ENCODE peak calls at places on chromosome 2, in nine cellular contexts. One of them, this sample, is unnamed.

GRCh38 chr2:39522518-39522877 is 85.4 kb upstream of the MAP4K3 start:
- DNase-seq in heart right ventricle: no peak
- DNase-seq in BJ: no peak
- DNase-seq in pons: no peak
- DNase-seq in HL-60: no peak
- DNase-seq in H4: no peak
- DNase-seq in stimulated activated CD4-positive, alpha-beta T cell treated with anti-CD3 and anti-CD28 coated beads, TNF-alpha, amount 100 ng/mL, for 48 hours: no peak
- DNase-seq in T-helper 1 cell: no peak
- DNase-seq in T follicular helper cell: no peak
- DNase-seq in this sample: no peak

GRCh38 chr2:119659601-119660342 is 19.2 kb upstream of the TMEM177 start:
- DNase-seq in HL-60: peak; percentile 44
- DNase-seq in T follicular helper cell: no peak
- DNase-seq in heart right ventricle: no peak
- DNase-seq in stimulated activated CD4-positive, alpha-beta T cell treated with anti-CD3 and anti-CD28 coated beads, TNF-alpha, amount 100 ng/mL, for 48 hours: peak; percentile 40
- DNase-seq in pons: peak; percentile 45
- DNase-seq in T-helper 1 cell: peak; percentile 23
- DNase-seq in H4: no peak
- DNase-seq in BJ: no peak
- DNase-seq in this sample: no peak

GRCh38 chr2:181872178-181872577 is 19.4 kb upstream of the ITPRID2 start:
- DNase-seq in H4: no peak
- DNase-seq in HL-60: no peak
- DNase-seq in stimulated activated CD4-positive, alpha-beta T cell treated with anti-CD3 and anti-CD28 coated beads, TNF-alpha, amount 100 ng/mL, for 48 hours: no peak
- DNase-seq in T follicular helper cell: no peak
- DNase-seq in T-helper 1 cell: no peak
- DNase-seq in BJ: no peak
- DNase-seq in heart right ventricle: no peak
- DNase-seq in pons: no peak
- DNase-seq in this sample: no peak

GRCh38 chr2:155733091-155733870 is 599.2 kb downstream of the NR4A2 start:
- DNase-seq in heart right ventricle: no peak
- DNase-seq in HL-60: no peak
- DNase-seq in T-helper 1 cell: no peak
- DNase-seq in pons: peak; percentile 90
- DNase-seq in T follicular helper cell: no peak
- DNase-seq in H4: no peak
- DNase-seq in BJ: no peak
- DNase-seq in stimulated activated CD4-positive, alpha-beta T cell treated with anti-CD3 and anti-CD28 coated beads, TNF-alpha, amount 100 ng/mL, for 48 hours: no peak
- DNase-seq in this sample: no peak

GRCh38 chr2:41722668-41723369 is 325.0 kb upstream of the PKDCC start:
- DNase-seq in BJ: no peak
- DNase-seq in pons: no peak
- DNase-seq in T-helper 1 cell: no peak
- DNase-seq in heart right ventricle: no peak
- DNase-seq in T follicular helper cell: no peak
- DNase-seq in H4: no peak
- DNase-seq in stimulated activated CD4-positive, alpha-beta T cell treated with anti-CD3 and anti-CD28 coated beads, TNF-alpha, amount 100 ng/mL, for 48 hours: no peak
- DNase-seq in HL-60: no peak
- DNase-seq in this sample: no peak

GRCh38 chr2:180125245-180125962 is 118.3 kb upstream of the CWC22 start:
- DNase-seq in H4: peak; percentile 94
- DNase-seq in T follicular helper cell: peak; percentile 28
- DNase-seq in stimulated activated CD4-positive, alpha-beta T cell treated with anti-CD3 and anti-CD28 coated beads, TNF-alpha, amount 100 ng/mL, for 48 hours: peak; percentile 8
- DNase-seq in T-helper 1 cell: peak; percentile 18
- DNase-seq in pons: peak; percentile 84
- DNase-seq in HL-60: peak; percentile 52
- DNase-seq in BJ: peak; percentile 82
- DNase-seq in heart right ventricle: peak; percentile 18
- DNase-seq in this sample: peak; percentile 36

GRCh38 chr2:61410185-61410584 is 60.7 kb downstream of the USP34 start:
- DNase-seq in HL-60: no peak
- DNase-seq in T follicular helper cell: no peak
- DNase-seq in stimulated activated CD4-positive, alpha-beta T cell treated with anti-CD3 and anti-CD28 coated beads, TNF-alpha, amount 100 ng/mL, for 48 hours: no peak
- DNase-seq in BJ: no peak
- DNase-seq in pons: no peak
- DNase-seq in T-helper 1 cell: no peak
- DNase-seq in H4: no peak
- DNase-seq in heart right ventricle: no peak
- DNase-seq in this sample: no peak

GRCh38 chr2:191679818-191680600 is 2.1 kb downstream of the NABP1 start:
- DNase-seq in HL-60: peak; percentile 55
- DNase-seq in stimulated activated CD4-positive, alpha-beta T cell treated with anti-CD3 and anti-CD28 coated beads, TNF-alpha, amount 100 ng/mL, for 48 hours: no peak
- DNase-seq in heart right ventricle: no peak
- DNase-seq in T-helper 1 cell: peak; percentile 10
- DNase-seq in T follicular helper cell: no peak
- DNase-seq in BJ: peak; percentile 33
- DNase-seq in H4: peak; percentile 79
- DNase-seq in pons: peak; percentile 53
- DNase-seq in this sample: peak; percentile 75

GRCh38 chr2:150620860-150621259 is 133.4 kb upstream of the RND3 start:
- DNase-seq in heart right ventricle: no peak
- DNase-seq in T-helper 1 cell: no peak
- DNase-seq in BJ: no peak
- DNase-seq in H4: peak; percentile 13
- DNase-seq in HL-60: no peak
- DNase-seq in T follicular helper cell: no peak
- DNase-seq in pons: no peak
- DNase-seq in stimulated activated CD4-positive, alpha-beta T cell treated with anti-CD3 and anti-CD28 coated beads, TNF-alpha, amount 100 ng/mL, for 48 hours: no peak
- DNase-seq in this sample: no peak

GRCh38 chr2:42568431-42569115 is at the start of gene MTA3:
- DNase-seq in heart right ventricle: peak; percentile 72
- DNase-seq in BJ: no peak
- DNase-seq in T follicular helper cell: peak; percentile 36
- DNase-seq in T-helper 1 cell: peak; percentile 37
- DNase-seq in H4: no peak
- DNase-seq in pons: peak; percentile 9
- DNase-seq in stimulated activated CD4-positive, alpha-beta T cell treated with anti-CD3 and anti-CD28 coated beads, TNF-alpha, amount 100 ng/mL, for 48 hours: peak; percentile 52
- DNase-seq in HL-60: peak; percentile 35
- DNase-seq in this sample: peak; percentile 27

GRCh38 chr2:174794851-174795374 is 30.6 kb upstream of the CHRNA1 start:
- DNase-seq in pons: no peak
- DNase-seq in HL-60: no peak
- DNase-seq in stimulated activated CD4-positive, alpha-beta T cell treated with anti-CD3 and anti-CD28 coated beads, TNF-alpha, amount 100 ng/mL, for 48 hours: no peak
- DNase-seq in H4: no peak
- DNase-seq in T-helper 1 cell: no peak
- DNase-seq in heart right ventricle: no peak
- DNase-seq in T follicular helper cell: no peak
- DNase-seq in BJ: peak; percentile 59
- DNase-seq in this sample: no peak

GRCh38 chr2:234278556-234279286 is 218.2 kb downstream of the ARL4C start:
- DNase-seq in T-helper 1 cell: no peak
- DNase-seq in heart right ventricle: no peak
- DNase-seq in HL-60: no peak
- DNase-seq in T follicular helper cell: no peak
- DNase-seq in H4: no peak
- DNase-seq in pons: no peak
- DNase-seq in stimulated activated CD4-positive, alpha-beta T cell treated with anti-CD3 and anti-CD28 coated beads, TNF-alpha, amount 100 ng/mL, for 48 hours: no peak
- DNase-seq in BJ: no peak
- DNase-seq in this sample: peak; percentile 91

GRCh38 chr2:71517851-71518250 is 64.5 kb downstream of the DYSF start:
- DNase-seq in T follicular helper cell: no peak
- DNase-seq in H4: no peak
- DNase-seq in stimulated activated CD4-positive, alpha-beta T cell treated with anti-CD3 and anti-CD28 coated beads, TNF-alpha, amount 100 ng/mL, for 48 hours: no peak
- DNase-seq in HL-60: no peak
- DNase-seq in heart right ventricle: no peak
- DNase-seq in pons: no peak
- DNase-seq in T-helper 1 cell: no peak
- DNase-seq in BJ: no peak
- DNase-seq in this sample: no peak

GRCh38 chr2:85398426-85399182 is 11.6 kb downstream of the CAPG start:
- DNase-seq in pons: no peak
- DNase-seq in HL-60: no peak
- DNase-seq in H4: no peak
- DNase-seq in T follicular helper cell: no peak
- DNase-seq in T-helper 1 cell: no peak
- DNase-seq in heart right ventricle: no peak
- DNase-seq in stimulated activated CD4-positive, alpha-beta T cell treated with anti-CD3 and anti-CD28 coated beads, TNF-alpha, amount 100 ng/mL, for 48 hours: no peak
- DNase-seq in BJ: no peak
- DNase-seq in this sample: no peak

GRCh38 chr2:169010633-169011460 is 20.3 kb downstream of the ABCB11 start:
- DNase-seq in HL-60: no peak
- DNase-seq in pons: no peak
- DNase-seq in heart right ventricle: no peak
- DNase-seq in T-helper 1 cell: no peak
- DNase-seq in T follicular helper cell: no peak
- DNase-seq in BJ: no peak
- DNase-seq in H4: no peak
- DNase-seq in stimulated activated CD4-positive, alpha-beta T cell treated with anti-CD3 and anti-CD28 coated beads, TNF-alpha, amount 100 ng/mL, for 48 hours: no peak
- DNase-seq in this sample: no peak

GRCh38 chr2:160411167-160411566 is 82.4 kb downstream of the RBMS1 start:
- DNase-seq in heart right ventricle: no peak
- DNase-seq in T follicular helper cell: no peak
- DNase-seq in H4: peak; percentile 75
- DNase-seq in T-helper 1 cell: peak; percentile 17
- DNase-seq in stimulated activated CD4-positive, alpha-beta T cell treated with anti-CD3 and anti-CD28 coated beads, TNF-alpha, amount 100 ng/mL, for 48 hours: no peak
- DNase-seq in pons: no peak
- DNase-seq in BJ: no peak
- DNase-seq in HL-60: peak; percentile 70
- DNase-seq in this sample: no peak

GRCh38 chr2:48452108-48452507 is 77.8 kb upstream of the STON1 start:
- DNase-seq in pons: no peak
- DNase-seq in heart right ventricle: no peak
- DNase-seq in BJ: no peak
- DNase-seq in T follicular helper cell: no peak
- DNase-seq in H4: no peak
- DNase-seq in HL-60: no peak
- DNase-seq in T-helper 1 cell: no peak
- DNase-seq in stimulated activated CD4-positive, alpha-beta T cell treated with anti-CD3 and anti-CD28 coated beads, TNF-alpha, amount 100 ng/mL, for 48 hours: no peak
- DNase-seq in this sample: no peak

GRCh38 chr2:148567716-148568115 is 76.8 kb upstream of the EPC2 start:
- DNase-seq in heart right ventricle: no peak
- DNase-seq in pons: no peak
- DNase-seq in BJ: no peak
- DNase-seq in HL-60: no peak
- DNase-seq in T follicular helper cell: no peak
- DNase-seq in stimulated activated CD4-positive, alpha-beta T cell treated with anti-CD3 and anti-CD28 coated beads, TNF-alpha, amount 100 ng/mL, for 48 hours: no peak
- DNase-seq in T-helper 1 cell: no peak
- DNase-seq in H4: no peak
- DNase-seq in this sample: no peak

GRCh38 chr2:46067501-46068292 is 229.5 kb upstream of the EPAS1 start:
- DNase-seq in pons: no peak
- DNase-seq in heart right ventricle: no peak
- DNase-seq in T-helper 1 cell: no peak
- DNase-seq in stimulated activated CD4-positive, alpha-beta T cell treated with anti-CD3 and anti-CD28 coated beads, TNF-alpha, amount 100 ng/mL, for 48 hours: no peak
- DNase-seq in HL-60: no peak
- DNase-seq in BJ: peak; percentile 98
- DNase-seq in H4: peak; percentile 96
- DNase-seq in T follicular helper cell: no peak
- DNase-seq in this sample: no peak

GRCh38 chr2:157509755-157510154 is 65.9 kb upstream of the CYTIP start:
- DNase-seq in stimulated activated CD4-positive, alpha-beta T cell treated with anti-CD3 and anti-CD28 coated beads, TNF-alpha, amount 100 ng/mL, for 48 hours: no peak
- DNase-seq in BJ: no peak
- DNase-seq in pons: peak; percentile 16
- DNase-seq in H4: no peak
- DNase-seq in T follicular helper cell: no peak
- DNase-seq in T-helper 1 cell: no peak
- DNase-seq in HL-60: no peak
- DNase-seq in heart right ventricle: no peak
- DNase-seq in this sample: no peak

This sample was measured in CD4-positive, CD25-positive, alpha-beta regulatory T cell.